ENCODE peak calls at places on chromosome 19, in six cellular contexts. One of them, this sample, is unnamed.

GRCh38 chr19:12864143-12864542 is 17.1 kb downstream of the DNASE2 start:
- DNase-seq in H4: no peak
- DNase-seq in NCI-H510A treated with DMSO at 0.1 percent for 48 hours: no peak
- DNase-seq in HEK293T: no peak
- DNase-seq in activated T-cell treated with anti-CD3 and anti-CD28 coated beads for 1 hour: no peak
- DNase-seq in stimulated activated CD4-positive, alpha-beta T cell treated with anti-CD3 and anti-CD28 coated beads, Interleukin-15, amount 100 ng/mL, for 48 hours: no peak
- DNase-seq in this sample: no peak

GRCh38 chr19:1068111-1069001 is 1.4 kb downstream of the ARHGAP45 start:
- DNase-seq in NCI-H510A treated with DMSO at 0.1 percent for 48 hours: no peak
- DNase-seq in stimulated activated CD4-positive, alpha-beta T cell treated with anti-CD3 and anti-CD28 coated beads, Interleukin-15, amount 100 ng/mL, for 48 hours: no peak
- DNase-seq in HEK293T: no peak
- DNase-seq in activated T-cell treated with anti-CD3 and anti-CD28 coated beads for 1 hour: peak; percentile 70
- DNase-seq in H4: no peak
- DNase-seq in this sample: no peak

GRCh38 chr19:1630811-1631210 is 21.6 kb downstream of the TCF3 start:
- DNase-seq in stimulated activated CD4-positive, alpha-beta T cell treated with anti-CD3 and anti-CD28 coated beads, Interleukin-15, amount 100 ng/mL, for 48 hours: no peak
- DNase-seq in H4: no peak
- DNase-seq in activated T-cell treated with anti-CD3 and anti-CD28 coated beads for 1 hour: no peak
- DNase-seq in HEK293T: no peak
- DNase-seq in NCI-H510A treated with DMSO at 0.1 percent for 48 hours: no peak
- DNase-seq in this sample: no peak

GRCh38 chr19:11499327-11499726 is 6.3 kb downstream of the ZNF653 start:
- DNase-seq in stimulated activated CD4-positive, alpha-beta T cell treated with anti-CD3 and anti-CD28 coated beads, Interleukin-15, amount 100 ng/mL, for 48 hours: no peak
- DNase-seq in activated T-cell treated with anti-CD3 and anti-CD28 coated beads for 1 hour: no peak
- DNase-seq in H4: no peak
- DNase-seq in NCI-H510A treated with DMSO at 0.1 percent for 48 hours: no peak
- DNase-seq in HEK293T: no peak
- DNase-seq in this sample: no peak

GRCh38 chr19:4493104-4493928 is 21.2 kb downstream of the HDGFL2 start:
- DNase-seq in NCI-H510A treated with DMSO at 0.1 percent for 48 hours: no peak
- DNase-seq in HEK293T: no peak
- DNase-seq in H4: no peak
- DNase-seq in activated T-cell treated with anti-CD3 and anti-CD28 coated beads for 1 hour: no peak
- DNase-seq in stimulated activated CD4-positive, alpha-beta T cell treated with anti-CD3 and anti-CD28 coated beads, Interleukin-15, amount 100 ng/mL, for 48 hours: no peak
- DNase-seq in this sample: no peak

GRCh38 chr19:37980419-37980975 is 73.5 kb downstream of the SIPA1L3 start:
- DNase-seq in activated T-cell treated with anti-CD3 and anti-CD28 coated beads for 1 hour: no peak
- DNase-seq in HEK293T: no peak
- DNase-seq in H4: no peak
- DNase-seq in stimulated activated CD4-positive, alpha-beta T cell treated with anti-CD3 and anti-CD28 coated beads, Interleukin-15, amount 100 ng/mL, for 48 hours: no peak
- DNase-seq in NCI-H510A treated with DMSO at 0.1 percent for 48 hours: no peak
- DNase-seq in this sample: no peak

GRCh38 chr19:28465317-28466086 is 747.4 kb downstream of the UQCRFS1 start:
- DNase-seq in NCI-H510A treated with DMSO at 0.1 percent for 48 hours: no peak
- DNase-seq in H4: no peak
- DNase-seq in activated T-cell treated with anti-CD3 and anti-CD28 coated beads for 1 hour: no peak
- DNase-seq in stimulated activated CD4-positive, alpha-beta T cell treated with anti-CD3 and anti-CD28 coated beads, Interleukin-15, amount 100 ng/mL, for 48 hours: no peak
- DNase-seq in HEK293T: no peak
- DNase-seq in this sample: no peak

GRCh38 chr19:13790354-13790753 is 4.9 kb upstream of the ZSWIM4 start:
- DNase-seq in activated T-cell treated with anti-CD3 and anti-CD28 coated beads for 1 hour: no peak
- DNase-seq in H4: no peak
- DNase-seq in NCI-H510A treated with DMSO at 0.1 percent for 48 hours: no peak
- DNase-seq in stimulated activated CD4-positive, alpha-beta T cell treated with anti-CD3 and anti-CD28 coated beads, Interleukin-15, amount 100 ng/mL, for 48 hours: no peak
- DNase-seq in HEK293T: no peak
- DNase-seq in this sample: no peak

GRCh38 chr19:48970923-48971395 is 5.8 kb downstream of the FTL start:
- DNase-seq in H4: peak; percentile 74
- DNase-seq in stimulated activated CD4-positive, alpha-beta T cell treated with anti-CD3 and anti-CD28 coated beads, Interleukin-15, amount 100 ng/mL, for 48 hours: peak; percentile 76
- DNase-seq in activated T-cell treated with anti-CD3 and anti-CD28 coated beads for 1 hour: peak; percentile 80
- DNase-seq in HEK293T: peak; percentile 79
- DNase-seq in NCI-H510A treated with DMSO at 0.1 percent for 48 hours: peak; percentile 69
- DNase-seq in this sample: peak; percentile 93

GRCh38 chr19:39671739-39672363 is 16.1 kb downstream of the LGALS16 start:
- DNase-seq in stimulated activated CD4-positive, alpha-beta T cell treated with anti-CD3 and anti-CD28 coated beads, Interleukin-15, amount 100 ng/mL, for 48 hours: no peak
- DNase-seq in H4: no peak
- DNase-seq in HEK293T: peak; percentile 55
- DNase-seq in activated T-cell treated with anti-CD3 and anti-CD28 coated beads for 1 hour: no peak
- DNase-seq in NCI-H510A treated with DMSO at 0.1 percent for 48 hours: peak; percentile 48
- DNase-seq in this sample: peak; percentile 37

GRCh38 chr19:13057147-13057572 is 45.5 kb downstream of the LYL1 start:
- DNase-seq in NCI-H510A treated with DMSO at 0.1 percent for 48 hours: peak; percentile 52
- DNase-seq in stimulated activated CD4-positive, alpha-beta T cell treated with anti-CD3 and anti-CD28 coated beads, Interleukin-15, amount 100 ng/mL, for 48 hours: no peak
- DNase-seq in activated T-cell treated with anti-CD3 and anti-CD28 coated beads for 1 hour: no peak
- DNase-seq in H4: peak; percentile 75
- DNase-seq in HEK293T: no peak
- DNase-seq in this sample: no peak

GRCh38 chr19:56083668-56084067 is 37.4 kb downstream of the ZNF787 start:
- DNase-seq in HEK293T: no peak
- DNase-seq in activated T-cell treated with anti-CD3 and anti-CD28 coated beads for 1 hour: no peak
- DNase-seq in stimulated activated CD4-positive, alpha-beta T cell treated with anti-CD3 and anti-CD28 coated beads, Interleukin-15, amount 100 ng/mL, for 48 hours: no peak
- DNase-seq in H4: no peak
- DNase-seq in NCI-H510A treated with DMSO at 0.1 percent for 48 hours: no peak
- DNase-seq in this sample: no peak

GRCh38 chr19:5141278-5141925 is 172.5 kb downstream of the KDM4B start:
- DNase-seq in HEK293T: no peak
- DNase-seq in stimulated activated CD4-positive, alpha-beta T cell treated with anti-CD3 and anti-CD28 coated beads, Interleukin-15, amount 100 ng/mL, for 48 hours: no peak
- DNase-seq in NCI-H510A treated with DMSO at 0.1 percent for 48 hours: no peak
- DNase-seq in activated T-cell treated with anti-CD3 and anti-CD28 coated beads for 1 hour: no peak
- DNase-seq in H4: no peak
- DNase-seq in this sample: peak; percentile 16

GRCh38 chr19:49555600-49556411 is 24.6 kb downstream of the NOSIP start:
- DNase-seq in HEK293T: peak; percentile 74
- DNase-seq in stimulated activated CD4-positive, alpha-beta T cell treated with anti-CD3 and anti-CD28 coated beads, Interleukin-15, amount 100 ng/mL, for 48 hours: peak; percentile 67
- DNase-seq in H4: no peak
- DNase-seq in activated T-cell treated with anti-CD3 and anti-CD28 coated beads for 1 hour: peak; percentile 79
- DNase-seq in NCI-H510A treated with DMSO at 0.1 percent for 48 hours: no peak
- DNase-seq in this sample: peak; percentile 74

GRCh38 chr19:31316201-31316951 is 32.9 kb downstream of the TSHZ3 start:
- DNase-seq in H4: peak; percentile 29
- DNase-seq in HEK293T: peak; percentile 38
- DNase-seq in NCI-H510A treated with DMSO at 0.1 percent for 48 hours: no peak
- DNase-seq in stimulated activated CD4-positive, alpha-beta T cell treated with anti-CD3 and anti-CD28 coated beads, Interleukin-15, amount 100 ng/mL, for 48 hours: no peak
- DNase-seq in activated T-cell treated with anti-CD3 and anti-CD28 coated beads for 1 hour: no peak
- DNase-seq in this sample: no peak

GRCh38 chr19:18939922-18940775 is 868 bp downstream of the HOMER3 start:
- DNase-seq in stimulated activated CD4-positive, alpha-beta T cell treated with anti-CD3 and anti-CD28 coated beads, Interleukin-15, amount 100 ng/mL, for 48 hours: no peak
- DNase-seq in H4: no peak
- DNase-seq in HEK293T: no peak
- DNase-seq in NCI-H510A treated with DMSO at 0.1 percent for 48 hours: no peak
- DNase-seq in activated T-cell treated with anti-CD3 and anti-CD28 coated beads for 1 hour: no peak
- DNase-seq in this sample: no peak

GRCh38 chr19:31270897-31271568 is 78.2 kb downstream of the TSHZ3 start:
- DNase-seq in stimulated activated CD4-positive, alpha-beta T cell treated with anti-CD3 and anti-CD28 coated beads, Interleukin-15, amount 100 ng/mL, for 48 hours: no peak
- DNase-seq in H4: no peak
- DNase-seq in activated T-cell treated with anti-CD3 and anti-CD28 coated beads for 1 hour: no peak
- DNase-seq in NCI-H510A treated with DMSO at 0.1 percent for 48 hours: no peak
- DNase-seq in HEK293T: no peak
- DNase-seq in this sample: peak; percentile 43

GRCh38 chr19:54439174-54439851 is 9.7 kb upstream of the LENG8 start:
- DNase-seq in HEK293T: peak; percentile 61
- DNase-seq in H4: peak; percentile 64
- DNase-seq in NCI-H510A treated with DMSO at 0.1 percent for 48 hours: peak; percentile 15
- DNase-seq in stimulated activated CD4-positive, alpha-beta T cell treated with anti-CD3 and anti-CD28 coated beads, Interleukin-15, amount 100 ng/mL, for 48 hours: no peak
- DNase-seq in activated T-cell treated with anti-CD3 and anti-CD28 coated beads for 1 hour: no peak
- DNase-seq in this sample: peak; percentile 66

GRCh38 chr19:38073806-38074685 is 150.0 kb downstream of the DPF1 start:
- DNase-seq in HEK293T: no peak
- DNase-seq in H4: no peak
- DNase-seq in activated T-cell treated with anti-CD3 and anti-CD28 coated beads for 1 hour: no peak
- DNase-seq in NCI-H510A treated with DMSO at 0.1 percent for 48 hours: peak; percentile 53
- DNase-seq in stimulated activated CD4-positive, alpha-beta T cell treated with anti-CD3 and anti-CD28 coated beads, Interleukin-15, amount 100 ng/mL, for 48 hours: no peak
- DNase-seq in this sample: no peak

GRCh38 chr19:18879579-18880373 is 16.2 kb downstream of the CERS1 start:
- DNase-seq in activated T-cell treated with anti-CD3 and anti-CD28 coated beads for 1 hour: no peak
- DNase-seq in NCI-H510A treated with DMSO at 0.1 percent for 48 hours: no peak
- DNase-seq in HEK293T: peak; percentile 72
- DNase-seq in stimulated activated CD4-positive, alpha-beta T cell treated with anti-CD3 and anti-CD28 coated beads, Interleukin-15, amount 100 ng/mL, for 48 hours: peak; percentile 30
- DNase-seq in H4: no peak
- DNase-seq in this sample: peak; percentile 75

GRCh38 chr19:17021793-17022590 is 4.6 kb downstream of the CPAMD8 start:
- DNase-seq in HEK293T: no peak
- DNase-seq in stimulated activated CD4-positive, alpha-beta T cell treated with anti-CD3 and anti-CD28 coated beads, Interleukin-15, amount 100 ng/mL, for 48 hours: no peak
- DNase-seq in activated T-cell treated with anti-CD3 and anti-CD28 coated beads for 1 hour: no peak
- DNase-seq in H4: no peak
- DNase-seq in NCI-H510A treated with DMSO at 0.1 percent for 48 hours: no peak
- DNase-seq in this sample: no peak

GRCh38 chr19:53092723-53093122 is 10.5 kb downstream of the ZNF160 start:
- DNase-seq in stimulated activated CD4-positive, alpha-beta T cell treated with anti-CD3 and anti-CD28 coated beads, Interleukin-15, amount 100 ng/mL, for 48 hours: no peak
- DNase-seq in NCI-H510A treated with DMSO at 0.1 percent for 48 hours: no peak
- DNase-seq in HEK293T: no peak
- DNase-seq in H4: no peak
- DNase-seq in activated T-cell treated with anti-CD3 and anti-CD28 coated beads for 1 hour: no peak
- DNase-seq in this sample: no peak

GRCh38 chr19:13825489-13826475 is 30.5 kb downstream of the ZSWIM4 start:
- DNase-seq in HEK293T: peak; percentile 83
- DNase-seq in activated T-cell treated with anti-CD3 and anti-CD28 coated beads for 1 hour: no peak
- DNase-seq in stimulated activated CD4-positive, alpha-beta T cell treated with anti-CD3 and anti-CD28 coated beads, Interleukin-15, amount 100 ng/mL, for 48 hours: no peak
- DNase-seq in NCI-H510A treated with DMSO at 0.1 percent for 48 hours: no peak
- DNase-seq in H4: peak; percentile 17
- DNase-seq in this sample: peak; percentile 75

GRCh38 chr19:13993554-13994308 is 12.4 kb downstream of the RFX1 start:
- DNase-seq in NCI-H510A treated with DMSO at 0.1 percent for 48 hours: no peak
- DNase-seq in HEK293T: no peak
- DNase-seq in H4: no peak
- DNase-seq in activated T-cell treated with anti-CD3 and anti-CD28 coated beads for 1 hour: no peak
- DNase-seq in stimulated activated CD4-positive, alpha-beta T cell treated with anti-CD3 and anti-CD28 coated beads, Interleukin-15, amount 100 ng/mL, for 48 hours: no peak
- DNase-seq in this sample: peak; percentile 63

GRCh38 chr19:40089462-40089861 is 1.3 kb downstream of the ZNF780A start:
- DNase-seq in HEK293T: no peak
- DNase-seq in NCI-H510A treated with DMSO at 0.1 percent for 48 hours: no peak
- DNase-seq in H4: no peak
- DNase-seq in activated T-cell treated with anti-CD3 and anti-CD28 coated beads for 1 hour: no peak
- DNase-seq in stimulated activated CD4-positive, alpha-beta T cell treated with anti-CD3 and anti-CD28 coated beads, Interleukin-15, amount 100 ng/mL, for 48 hours: no peak
- DNase-seq in this sample: no peak

GRCh38 chr19:8611890-8612806 is 1.6 kb upstream of the ADAMTS10 start:
- DNase-seq in NCI-H510A treated with DMSO at 0.1 percent for 48 hours: no peak
- DNase-seq in stimulated activated CD4-positive, alpha-beta T cell treated with anti-CD3 and anti-CD28 coated beads, Interleukin-15, amount 100 ng/mL, for 48 hours: no peak
- DNase-seq in activated T-cell treated with anti-CD3 and anti-CD28 coated beads for 1 hour: no peak
- DNase-seq in H4: peak; percentile 60
- DNase-seq in HEK293T: no peak
- DNase-seq in this sample: no peak

GRCh38 chr19:41144403-41144802 is 30.2 kb downstream of the CYP2F1 start:
- DNase-seq in NCI-H510A treated with DMSO at 0.1 percent for 48 hours: peak; percentile 50
- DNase-seq in HEK293T: peak; percentile 73
- DNase-seq in H4: peak; percentile 72
- DNase-seq in stimulated activated CD4-positive, alpha-beta T cell treated with anti-CD3 and anti-CD28 coated beads, Interleukin-15, amount 100 ng/mL, for 48 hours: peak; percentile 84
- DNase-seq in activated T-cell treated with anti-CD3 and anti-CD28 coated beads for 1 hour: peak; percentile 88
- DNase-seq in this sample: peak; percentile 81

GRCh38 chr19:39325778-39326680 is 5.4 kb upstream of the LRFN1 start:
- DNase-seq in stimulated activated CD4-positive, alpha-beta T cell treated with anti-CD3 and anti-CD28 coated beads, Interleukin-15, amount 100 ng/mL, for 48 hours: no peak
- DNase-seq in activated T-cell treated with anti-CD3 and anti-CD28 coated beads for 1 hour: no peak
- DNase-seq in NCI-H510A treated with DMSO at 0.1 percent for 48 hours: no peak
- DNase-seq in HEK293T: peak; percentile 42
- DNase-seq in H4: peak; percentile 36
- DNase-seq in this sample: peak; percentile 49

GRCh38 chr19:4633140-4633967 is 6.0 kb upstream of the TNFAIP8L1 start:
- DNase-seq in stimulated activated CD4-positive, alpha-beta T cell treated with anti-CD3 and anti-CD28 coated beads, Interleukin-15, amount 100 ng/mL, for 48 hours: peak; percentile 38
- DNase-seq in HEK293T: peak; percentile 76
- DNase-seq in NCI-H510A treated with DMSO at 0.1 percent for 48 hours: peak; percentile 67
- DNase-seq in H4: peak; percentile 75
- DNase-seq in activated T-cell treated with anti-CD3 and anti-CD28 coated beads for 1 hour: peak; percentile 23
- DNase-seq in this sample: peak; percentile 68

GRCh38 chr19:1932395-1932794 is 8.6 kb upstream of the CSNK1G2 start:
- DNase-seq in NCI-H510A treated with DMSO at 0.1 percent for 48 hours: no peak
- DNase-seq in H4: no peak
- DNase-seq in activated T-cell treated with anti-CD3 and anti-CD28 coated beads for 1 hour: no peak
- DNase-seq in HEK293T: no peak
- DNase-seq in stimulated activated CD4-positive, alpha-beta T cell treated with anti-CD3 and anti-CD28 coated beads, Interleukin-15, amount 100 ng/mL, for 48 hours: no peak
- DNase-seq in this sample: no peak

GRCh38 chr19:5150902-5151741 is 182.2 kb downstream of the KDM4B start:
- DNase-seq in H4: no peak
- DNase-seq in HEK293T: no peak
- DNase-seq in stimulated activated CD4-positive, alpha-beta T cell treated with anti-CD3 and anti-CD28 coated beads, Interleukin-15, amount 100 ng/mL, for 48 hours: no peak
- DNase-seq in NCI-H510A treated with DMSO at 0.1 percent for 48 hours: no peak
- DNase-seq in activated T-cell treated with anti-CD3 and anti-CD28 coated beads for 1 hour: no peak
- DNase-seq in this sample: peak; percentile 20

GRCh38 chr19:12838182-12838890 is at the start of gene MAST1:
- DNase-seq in NCI-H510A treated with DMSO at 0.1 percent for 48 hours: peak; percentile 76
- DNase-seq in activated T-cell treated with anti-CD3 and anti-CD28 coated beads for 1 hour: no peak
- DNase-seq in stimulated activated CD4-positive, alpha-beta T cell treated with anti-CD3 and anti-CD28 coated beads, Interleukin-15, amount 100 ng/mL, for 48 hours: peak; percentile 49
- DNase-seq in HEK293T: peak; percentile 80
- DNase-seq in H4: peak; percentile 27
- DNase-seq in this sample: peak; percentile 85

GRCh38 chr19:45967246-45967645 is 6.4 kb downstream of the NOVA2 start:
- DNase-seq in H4: no peak
- DNase-seq in stimulated activated CD4-positive, alpha-beta T cell treated with anti-CD3 and anti-CD28 coated beads, Interleukin-15, amount 100 ng/mL, for 48 hours: no peak
- DNase-seq in HEK293T: no peak
- DNase-seq in activated T-cell treated with anti-CD3 and anti-CD28 coated beads for 1 hour: no peak
- DNase-seq in NCI-H510A treated with DMSO at 0.1 percent for 48 hours: no peak
- DNase-seq in this sample: no peak

GRCh38 chr19:31559494-31559893 is 210.3 kb upstream of the TSHZ3 start:
- DNase-seq in activated T-cell treated with anti-CD3 and anti-CD28 coated beads for 1 hour: no peak
- DNase-seq in stimulated activated CD4-positive, alpha-beta T cell treated with anti-CD3 and anti-CD28 coated beads, Interleukin-15, amount 100 ng/mL, for 48 hours: no peak
- DNase-seq in NCI-H510A treated with DMSO at 0.1 percent for 48 hours: no peak
- DNase-seq in H4: no peak
- DNase-seq in HEK293T: no peak
- DNase-seq in this sample: no peak

GRCh38 chr19:34274284-34274826 is 20.0 kb downstream of the GARRE1 start:
- DNase-seq in stimulated activated CD4-positive, alpha-beta T cell treated with anti-CD3 and anti-CD28 coated beads, Interleukin-15, amount 100 ng/mL, for 48 hours: no peak
- DNase-seq in activated T-cell treated with anti-CD3 and anti-CD28 coated beads for 1 hour: no peak
- DNase-seq in HEK293T: no peak
- DNase-seq in H4: no peak
- DNase-seq in NCI-H510A treated with DMSO at 0.1 percent for 48 hours: no peak
- DNase-seq in this sample: no peak

This sample was measured in BE2C.